ENCODE peak calls at places on chromosomes 16 and 17, in five cellular contexts. R, D, N, X and Y are unnamed samples. For H3K4me1, the result is how much of the 10 kb centered on the place peaks cover.

GRCh38 chr16:74030000-74030399 is 266.6 kb upstream of the PSMD7 start:
- DNase-seq in R (no peak), D (no peak), N (no peak), X (no peak), Y (no peak)

GRCh38 chr17:46046957-46047356 is 47.9 kb downstream of the STH start:
- DNase-seq in R (no peak), D (peak), N (no peak), X (peak), Y (no peak)

GRCh38 chr17:31385428-31386285 is 5.8 kb upstream of the RAB11FIP4 start:
- DNase-seq in R (no peak), D (peak), N (no peak), X (no peak), Y (no peak)

GRCh38 chr17:40533896-40534295 is 31.4 kb downstream of the CCR7 start:
- DNase-seq in R (no peak), D (no peak), N (no peak), X (no peak), Y (no peak)

GRCh38 chr17:10618202-10618635 is 38.9 kb downstream of the MYH3 start:
- DNase-seq in R (peak), D (peak), N (peak), X (peak), Y (peak)

GRCh38 chr17:33178641-33179040 is 114.5 kb downstream of the ASIC2 start:
- DNase-seq in R (no peak), D (no peak), N (no peak), X (no peak), Y (no peak)

GRCh38 chr17:55830699-55831098 is 79.8 kb downstream of the PCTP start:
- DNase-seq in R (no peak), D (no peak), N (no peak), X (no peak), Y (no peak)

GRCh38 chr16:81831722-81832126 is 52.6 kb downstream of the PLCG2 start:
- DNase-seq in R (peak), D (no peak), N (peak), X (no peak), Y (peak)

GRCh38 chr17:77564278-77564920 is 394.1 kb upstream of the TNRC6C start:
- DNase-seq in R (no peak), D (no peak), N (peak), X (no peak), Y (no peak)

GRCh38 chr17:28488884-28489276 is 15.4 kb downstream of the SLC13A2 start:
- DNase-seq in R (no peak), D (no peak), N (no peak), X (no peak), Y (no peak)

GRCh38 chr17:28485049-28485448 is 11.6 kb downstream of the SLC13A2 start:
- DNase-seq in R (no peak), D (no peak), N (no peak), X (no peak), Y (no peak)

GRCh38 chr17:28491286-28491685 is 14.9 kb upstream of the FOXN1 start:
- DNase-seq in R (no peak), D (no peak), N (no peak), X (no peak), Y (no peak)

GRCh38 chr17:28491860-28492259 is 14.3 kb upstream of the FOXN1 start:
- DNase-seq in R (no peak), D (no peak), N (no peak), X (no peak), Y (no peak)

DNA sequence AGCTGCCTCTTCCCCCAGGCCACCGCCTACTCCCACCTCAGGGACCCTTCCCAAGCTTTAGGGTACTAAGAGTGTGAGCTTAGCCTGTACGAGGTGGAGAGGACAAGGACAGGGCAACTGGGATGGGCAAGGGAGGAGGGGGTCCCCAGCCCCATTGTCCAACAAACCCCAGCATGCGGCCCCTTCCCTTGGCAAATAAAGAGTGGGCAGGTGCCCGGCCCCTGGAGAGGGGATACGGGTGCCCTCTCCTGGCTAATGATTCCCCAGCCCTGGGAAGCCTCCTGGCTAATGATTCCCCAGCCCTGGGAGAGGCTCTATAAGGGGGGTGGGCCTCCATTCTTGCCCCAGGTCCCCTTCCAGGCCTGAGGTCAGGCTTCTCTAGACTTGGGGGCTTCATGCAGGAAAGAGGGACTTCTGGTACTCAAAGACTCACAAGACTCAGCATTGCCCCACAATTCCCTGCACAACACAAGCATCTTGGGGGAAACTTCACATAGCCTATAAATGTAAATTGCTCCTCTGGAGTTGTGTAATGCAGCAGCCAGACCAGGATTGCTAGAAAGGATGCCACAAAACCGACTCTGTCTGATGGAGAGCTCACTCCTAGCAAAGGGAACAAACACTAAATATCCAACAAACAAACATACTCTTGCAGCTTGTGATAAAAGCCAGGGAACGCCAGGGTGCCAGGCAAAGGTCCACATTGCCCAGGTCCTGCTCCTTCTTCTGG is 14.9 kb downstream of the SLC13A2 start:
- DNase-seq in R (no peak), D (no peak), N (no peak), X (no peak), Y (no peak)
- H3K4me1 ChIP-seq in R (under half), D (under half), N (under half), X (under half), Y (under half)

GRCh38 chr16:57260294-57260929 is 15.4 kb downstream of the ARL2BP start:
- DNase-seq in R (peak), D (peak), N (peak), X (peak), Y (no peak)
- H3K4me3 ChIP-seq in R (no peak), D (no peak), N (no peak), X (peak), Y (no peak)

DNA sequence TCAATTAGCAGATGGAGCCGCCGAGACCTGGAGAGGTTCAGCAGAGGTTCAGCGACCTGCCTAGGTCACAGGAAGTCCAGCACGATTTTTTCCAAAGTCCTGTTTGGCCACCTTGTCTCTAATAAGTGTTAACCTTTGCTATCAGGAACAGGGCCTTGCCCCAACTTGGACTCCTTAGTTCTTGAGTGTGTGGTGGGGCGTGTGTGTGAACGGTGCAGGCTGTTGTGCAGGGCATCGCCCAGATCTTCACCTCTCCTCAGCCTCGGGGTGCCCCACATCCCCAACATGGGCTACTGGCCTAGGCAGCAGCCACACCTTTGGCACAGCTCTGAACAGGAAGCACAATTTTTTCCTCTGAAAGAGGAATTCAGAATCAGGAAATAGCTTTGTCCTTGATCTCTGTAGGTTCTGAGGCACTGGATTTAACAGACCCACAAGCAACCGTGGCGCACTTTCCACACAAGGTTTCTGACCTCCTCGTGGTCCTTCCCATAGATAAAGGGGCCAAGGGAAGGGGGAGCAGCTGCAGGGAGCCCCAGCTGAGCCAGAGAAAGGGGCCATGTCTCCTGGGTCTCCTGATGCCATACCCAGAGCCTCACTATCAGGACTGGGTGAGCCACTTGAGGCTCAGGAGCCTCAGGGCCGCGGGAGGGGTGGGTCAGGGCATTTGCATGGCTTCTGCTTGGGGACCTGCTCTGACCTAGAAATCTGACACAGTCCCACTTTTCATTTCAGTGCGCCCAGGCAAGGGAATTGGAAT is 10.4 kb downstream of the MPRIP start:
- DNase-seq in R (peak), D (no peak), N (peak), X (no peak), Y (no peak)
- H3K4me1 ChIP-seq in R (under half), D (under half), N (under half), X (under half), Y (under half)

DNA sequence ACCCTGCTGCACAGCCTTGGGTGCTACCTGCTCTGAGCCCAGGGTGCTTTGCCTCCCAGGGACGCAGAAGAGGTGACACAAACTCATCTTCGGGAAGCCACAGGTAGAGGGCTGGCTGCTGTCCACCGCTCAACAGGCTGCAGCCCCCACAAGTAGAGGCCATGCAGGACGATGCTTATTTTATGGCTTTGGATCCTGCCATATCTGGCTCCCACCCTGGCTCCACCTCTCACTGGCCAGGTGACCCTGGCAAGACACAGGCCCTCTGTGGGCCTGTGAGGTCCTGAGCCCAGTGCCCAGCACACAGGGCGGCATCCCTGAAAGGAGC is 11.3 kb upstream of the BCAR1 start:
- DNase-seq in R (no peak), D (no peak), N (no peak), X (no peak), Y (no peak)
- H3K4me3 ChIP-seq in R (no peak), D (no peak), N (peak), X (no peak), Y (no peak)

DNA sequence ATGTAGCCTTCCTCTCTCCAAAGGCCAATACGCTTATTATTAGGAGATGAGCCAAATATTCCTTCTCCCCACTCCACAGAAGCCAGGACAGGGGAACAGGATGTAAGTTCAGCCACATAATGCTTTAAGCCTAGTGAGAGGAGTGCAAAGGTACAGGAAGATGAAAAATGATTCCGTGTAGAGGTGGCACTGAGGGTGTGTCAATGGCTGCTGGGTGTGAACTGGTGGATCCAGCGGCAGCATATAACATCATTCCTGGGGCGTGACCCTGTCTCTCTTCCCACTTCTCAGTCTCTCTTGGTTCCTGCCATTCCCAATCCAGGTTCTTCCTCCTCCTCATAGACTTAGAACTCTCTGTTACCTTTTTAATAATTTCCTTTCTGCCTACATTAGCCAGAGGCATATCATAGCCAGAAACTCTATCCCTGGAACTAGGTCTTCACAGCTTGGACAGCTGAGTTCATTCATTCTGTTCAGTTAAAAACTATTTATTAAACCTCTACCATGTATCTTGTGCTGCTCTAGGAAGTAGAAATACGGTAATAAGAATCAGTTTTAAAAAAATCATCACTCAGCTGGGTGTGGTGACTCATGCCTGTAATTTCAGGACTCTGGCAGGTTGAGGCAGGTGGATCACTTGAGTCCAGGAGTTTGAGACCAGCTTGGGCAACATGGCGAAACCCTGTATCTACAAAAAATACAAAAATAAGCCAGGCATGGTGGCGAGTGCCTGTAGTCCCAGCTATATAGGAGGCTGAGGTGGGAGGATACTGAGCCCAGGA is 58.0 kb upstream of the FAM20A start:
- DNase-seq in R (no peak), D (no peak), N (no peak), X (no peak), Y (no peak)
- H3K4me1 ChIP-seq in R (under half), D (under half), N (under half), X (under half), Y (under half)

GRCh38 chr17:1733759-1734158 is 8.9 kb upstream of the SERPINF2 start:
- DNase-seq in R (no peak), D (no peak), N (no peak), X (no peak), Y (no peak)

GRCh38 chr17:1731194-1731506 is 6.6 kb downstream of the WDR81 start:
- DNase-seq in R (no peak), D (no peak), N (no peak), X (no peak), Y (no peak)

GRCh38 chr17:1735418-1735817 is 7.3 kb upstream of the SERPINF2 start:
- DNase-seq in R (no peak), D (no peak), N (no peak), X (no peak), Y (no peak)

GRCh38 chr17:1732241-1733046 is 7.9 kb downstream of the WDR81 start:
- DNase-seq in R (no peak), D (no peak), N (no peak), X (no peak), Y (no peak)

GRCh38 chr17:1733047-1733357 is 8.5 kb downstream of the WDR81 start:
- DNase-seq in R (no peak), D (no peak), N (no peak), X (no peak), Y (no peak)
- H3K4me3 ChIP-seq in R (no peak), D (no peak), N (no peak), X (no peak), Y (no peak)

GRCh38 chr17:57873261-57874057 is 23.6 kb upstream of the MRPS23 start:
- DNase-seq in R (no peak), D (no peak), N (no peak), X (no peak), Y (no peak)

GRCh38 chr17:57872536-57872935 is 22.7 kb upstream of the MRPS23 start:
- DNase-seq in R (no peak), D (no peak), N (no peak), X (no peak), Y (no peak)

GRCh38 chr17:57875109-57876022 is 25.5 kb upstream of the MRPS23 start:
- DNase-seq in R (no peak), D (peak), N (peak), X (peak), Y (no peak)

GRCh38 chr17:57874434-57875108 is 24.7 kb upstream of the MRPS23 start:
- DNase-seq in R (no peak), D (peak), N (peak), X (peak), Y (no peak)

DNA sequence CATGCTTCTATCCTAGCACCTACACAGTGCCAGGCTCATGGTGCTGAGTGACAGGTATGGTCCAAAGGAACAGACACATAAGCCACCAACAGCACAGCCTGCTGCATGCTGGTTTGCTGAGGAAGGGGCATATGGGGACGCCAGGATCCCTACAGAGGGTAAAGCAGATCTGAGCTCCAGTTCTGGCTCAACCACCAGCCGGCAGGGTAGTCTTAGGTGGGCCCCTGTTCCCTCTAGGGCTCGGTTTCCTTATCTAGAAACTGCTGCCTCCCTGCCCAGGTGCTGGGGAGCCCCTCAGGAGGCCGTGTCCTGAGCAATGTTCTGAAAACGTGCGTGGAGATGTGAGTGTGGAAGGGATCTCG is 24.2 kb upstream of the MRPS23 start:
- DNase-seq in R (no peak), D (no peak), N (no peak), X (no peak), Y (no peak)
- H3K4me1 ChIP-seq in R (under half), D (half or more), N (under half), X (half or more), Y (under half)